ENCODE peak calls at places on chromosome 11, in ten cellular contexts. M is stimulated activated naive CD4-positive, alpha-beta T cell treated with Interleukin-2 at 50 U/mL for 16 hours; K is endothelial cell; V is GM23338; C is GM12891; P is SHP77; E is fibroblast of lung; Q is A549; J is Right ventricle myocardium inferior; Y is CD4-positive, alpha-beta T cell. T is an unnamed sample.

GRCh38 chr11:26286472-26287066 is 45.4 kb upstream of the ANO3 start:
- DNase-seq in M (no peak), K (peak), V (peak), C (no peak), P (no peak), E (peak), Q (peak), J (no peak), Y (no peak), T (peak)

GRCh38 chr11:45872513-45873356 is 12.7 kb upstream of the MAPK8IP1 start:
- DNase-seq in M (no peak), K (peak), V (peak), C (peak), P (peak), E (peak), Q (peak), J (no peak), Y (peak), T (peak)

GRCh38 chr11:102572537-102573220 is 42.1 kb upstream of the MMP7 start:
- DNase-seq in M (no peak), K (no peak), V (no peak), C (no peak), P (no peak), E (no peak), Q (no peak), J (no peak), Y (no peak), T (no peak)

GRCh38 chr11:88421530-88421929 is 84.0 kb upstream of the CTSC start:
- DNase-seq in M (peak), K (no peak), V (peak), C (no peak), P (no peak), E (peak), Q (no peak), J (no peak), Y (no peak), T (no peak)

GRCh38 chr11:102763440-102763839 is 17.0 kb downstream of the MMP10 start:
- DNase-seq in M (no peak), K (no peak), V (no peak), C (no peak), P (no peak), E (peak), Q (no peak), J (no peak), Y (no peak), T (no peak)

GRCh38 chr11:46597155-46597554 is 3.3 kb upstream of the AMBRA1 start:
- DNase-seq in M (no peak), K (no peak), V (no peak), C (no peak), P (no peak), E (no peak), Q (no peak), J (no peak), Y (no peak), T (no peak)

GRCh38 chr11:36160115-36160514 is 129.1 kb downstream of the COMMD9 start:
- DNase-seq in M (no peak), K (no peak), V (no peak), C (no peak), P (no peak), E (no peak), Q (no peak), J (no peak), Y (no peak), T (no peak)

GRCh38 chr11:125070699-125071254 is 7.7 kb downstream of the SLC37A2 start:
- DNase-seq in M (no peak), K (no peak), V (no peak), C (no peak), P (no peak), E (peak), Q (no peak), J (peak), Y (no peak), T (no peak)

GRCh38 chr11:19868871-19869270 is 156.2 kb downstream of the NAV2 start:
- DNase-seq in M (no peak), K (no peak), V (no peak), C (no peak), P (no peak), E (peak), Q (no peak), J (no peak), Y (no peak), T (no peak)

GRCh38 chr11:133787379-133788103 is 57.8 kb downstream of the SPATA19 start:
- DNase-seq in M (no peak), K (peak), V (peak), C (no peak), P (no peak), E (no peak), Q (no peak), J (peak), Y (no peak), T (peak)

GRCh38 chr11:69252494-69252845 is 41.5 kb upstream of the MYEOV start:
- DNase-seq in M (no peak), K (no peak), V (no peak), C (no peak), P (no peak), E (no peak), Q (no peak), J (peak), Y (no peak), T (no peak)

T was measured in nephron progenitor cell.